ENCODE peak calls at places on chromosomes 16 and 17, in five cellular contexts. R, C, W, X and L are unnamed samples.

GRCh38 chr16:48053346-48053745 is 102.4 kb downstream of the ABCC12 start:
- DNase-seq in R (peak), C (no peak), W (no peak), X (no peak), L (peak)

GRCh38 chr17:51056813-51057510 is 63.7 kb downstream of the SPAG9 start:
- DNase-seq in R (peak), C (peak), W (peak), X (peak), L (peak)

GRCh38 chr17:67441052-67441738 is 64.1 kb downstream of the PITPNC1 start:
- DNase-seq in R (peak), C (peak), W (no peak), X (no peak), L (peak)

GRCh38 chr17:82297280-82297803 is 20.1 kb downstream of the CD7 start:
- DNase-seq in R (peak), C (no peak), W (peak), X (no peak), L (peak)

GRCh38 chr17:68461122-68461539 is 3.8 kb upstream of the WIPI1 start:
- DNase-seq in R (peak), C (no peak), W (no peak), X (no peak), L (no peak)

GRCh38 chr17:923633-924032 is 55.9 kb downstream of the NXN start:
- DNase-seq in R (no peak), C (no peak), W (no peak), X (no peak), L (no peak)

GRCh38 chr17:74259667-74260524 is 14.1 kb upstream of the DNAI2 start:
- DNase-seq in R (no peak), C (no peak), W (no peak), X (no peak), L (no peak)

GRCh38 chr16:78045865-78046581 is 23.7 kb downstream of the CLEC3A start:
- DNase-seq in R (peak), C (no peak), W (no peak), X (no peak), L (no peak)

GRCh38 chr17:27545562-27546229 is 85.3 kb upstream of the LGALS9 start:
- DNase-seq in R (peak), C (no peak), W (no peak), X (no peak), L (no peak)

GRCh38 chr17:80498242-80498919 is 22.0 kb upstream of the NPTX1 start:
- DNase-seq in R (peak), C (no peak), W (no peak), X (no peak), L (no peak)

GRCh38 chr17:14318906-14319205 is 18.0 kb downstream of the HS3ST3B1 start:
- DNase-seq in R (no peak), C (no peak), W (no peak), X (no peak), L (no peak)

GRCh38 chr17:65550075-65550635 is 11.3 kb downstream of the AXIN2 start:
- DNase-seq in R (no peak), C (no peak), W (no peak), X (no peak), L (peak)

GRCh38 chr17:2055494-2056220 is 754 bp downstream of the HIC1 start:
- DNase-seq in R (peak), C (no peak), W (no peak), X (no peak), L (no peak)

GRCh38 chr17:2053380-2054261 is 1.3 kb upstream of the HIC1 start:
- DNase-seq in R (peak), C (no peak), W (peak), X (no peak), L (peak)

GRCh38 chr17:2054262-2054739 is 602 bp upstream of the HIC1 start:
- DNase-seq in R (peak), C (no peak), W (no peak), X (no peak), L (peak)

GRCh38 chr17:2056221-2057129 is 1.6 kb downstream of the HIC1 start:
- DNase-seq in R (peak), C (no peak), W (no peak), X (no peak), L (no peak)

GRCh38 chr17:2054740-2055493 is at the start of gene HIC1:
- DNase-seq in R (peak), C (no peak), W (peak), X (no peak), L (no peak)
- TF ChIP-seq EZH2 in R (no peak), C (no peak), W (no peak), X (no peak), L (no peak)

GRCh38 chr16:1493746-1494094 is 560 bp downstream of the TELO2 start:
- DNase-seq in R (no peak), C (no peak), W (peak), X (no peak), L (no peak)
- H3K27ac ChIP-seq in R (peak), C (peak), W (no peak), X (no peak), L (no peak)

GRCh38 chr16:17414916-17415315 is 55.8 kb downstream of the XYLT1 start:
- DNase-seq in R (no peak), C (no peak), W (no peak), X (no peak), L (no peak)

GRCh38 chr16:17420821-17421220 is 49.9 kb downstream of the XYLT1 start:
- DNase-seq in R (no peak), C (no peak), W (no peak), X (no peak), L (no peak)

GRCh38 chr16:17419266-17419665 is 51.5 kb downstream of the XYLT1 start:
- DNase-seq in R (no peak), C (no peak), W (no peak), X (no peak), L (no peak)

GRCh38 chr16:17416461-17417221 is 54.1 kb downstream of the XYLT1 start:
- DNase-seq in R (peak), C (no peak), W (peak), X (no peak), L (no peak)

DNA sequence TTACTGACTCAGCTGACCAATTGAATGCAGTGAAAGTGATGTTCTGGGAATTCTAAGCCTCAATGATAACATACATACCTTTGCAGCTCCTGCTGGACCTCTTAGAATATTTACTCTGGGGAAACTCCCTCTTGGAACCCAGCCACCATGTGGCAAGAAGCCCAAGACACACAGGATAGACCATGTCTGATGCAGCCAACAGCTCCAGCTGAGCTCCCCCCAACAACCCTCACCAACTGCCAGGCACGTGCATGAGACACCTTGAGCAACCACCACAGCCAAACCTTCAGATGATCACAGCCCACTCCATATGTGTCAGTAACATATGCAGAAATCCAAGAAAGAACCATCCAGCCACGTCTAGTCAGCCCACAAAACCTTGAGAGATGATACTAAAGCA is 53.0 kb downstream of the XYLT1 start:
- DNase-seq in R (no peak), C (no peak), W (no peak), X (no peak), L (no peak)
- TF ChIP-seq EZH2 in R (no peak), C (no peak), W (no peak), X (no peak), L (no peak)

GRCh38 chr16:72983728-72984350 is 64.1 kb downstream of the ZFHX3 start:
- DNase-seq in R (no peak), C (no peak), W (peak), X (no peak), L (no peak)
- H3K27ac ChIP-seq in R (no peak), C (no peak), W (no peak), X (no peak), L (no peak)

GRCh38 chr17:76139261-76139752 is 1.7 kb downstream of the FOXJ1 start:
- DNase-seq in R (no peak), C (no peak), W (no peak), X (no peak), L (no peak)
- TF ChIP-seq EZH2 in R (peak), C (no peak), W (no peak), X (no peak), L (no peak)

DNA sequence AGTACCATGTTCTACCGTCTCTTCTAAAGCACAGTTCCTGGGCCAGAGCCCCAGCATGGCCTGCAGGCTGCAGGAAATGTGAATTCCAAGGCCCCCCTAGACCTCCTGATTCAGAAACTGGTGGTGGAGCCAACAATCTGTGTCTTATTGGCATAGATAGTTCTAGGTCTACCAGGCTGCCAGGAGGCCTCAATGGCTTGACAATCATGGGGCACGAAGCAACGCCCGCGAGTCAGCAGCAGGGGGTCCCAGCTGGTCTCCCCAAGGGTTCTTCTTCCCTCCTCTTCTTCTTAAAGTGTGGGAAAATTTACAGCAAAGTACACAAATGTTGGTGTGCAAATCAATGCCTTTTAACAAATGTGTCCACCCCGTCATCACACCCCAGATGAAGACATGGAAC is 33.3 kb upstream of the MPRIP start:
- DNase-seq in R (no peak), C (no peak), W (no peak), X (no peak), L (no peak)
- H3K27ac ChIP-seq in R (no peak), C (peak), W (no peak), X (no peak), L (peak)

DNA sequence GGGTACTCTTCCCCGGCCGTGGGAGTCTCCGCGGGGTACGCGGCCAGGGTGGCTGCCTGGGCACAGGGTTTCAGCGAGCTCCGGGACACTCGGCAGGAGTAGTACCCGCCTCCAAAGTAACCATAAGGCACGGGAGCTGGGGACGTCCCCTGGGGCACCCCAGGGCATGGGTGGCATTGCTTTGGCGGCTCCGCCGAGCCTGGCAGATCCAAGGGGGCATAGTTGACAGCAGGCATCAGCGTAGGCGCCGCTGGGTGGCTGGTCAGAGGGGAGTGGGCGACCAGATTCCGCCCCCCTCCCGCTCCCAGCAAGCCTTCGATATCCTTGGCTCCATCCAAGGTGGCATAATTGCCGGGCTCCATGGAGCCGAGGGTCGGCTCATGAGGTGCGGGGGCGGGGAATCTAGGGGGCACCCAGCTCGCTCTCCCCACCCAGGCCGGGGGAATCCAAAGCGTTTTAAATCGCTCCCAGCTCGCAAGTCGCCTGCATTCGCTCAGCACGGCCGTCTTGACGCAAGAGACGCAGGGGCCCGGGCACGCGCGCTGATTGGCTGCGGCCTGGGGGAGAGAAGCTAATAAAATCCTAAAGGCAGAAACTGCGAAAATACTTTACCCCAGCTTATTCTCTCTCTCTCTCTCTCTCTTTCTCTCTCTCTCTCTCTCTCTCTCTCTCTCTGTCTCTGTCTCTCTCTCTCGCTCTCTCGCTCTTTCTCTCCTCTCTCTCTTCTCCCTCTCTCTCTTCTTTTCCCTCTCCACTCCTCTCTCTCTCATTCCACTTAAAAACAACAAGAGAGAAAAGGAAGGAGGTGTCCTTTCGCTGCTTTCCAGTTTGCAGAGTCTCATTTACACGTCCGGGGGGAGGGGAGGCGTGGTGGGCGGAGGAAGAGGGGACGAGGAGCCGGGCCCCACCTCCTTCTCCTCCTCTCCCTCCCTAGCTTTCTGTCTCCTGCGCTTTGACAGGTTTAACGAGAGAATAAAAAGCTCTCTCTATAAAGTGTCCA is at the start of gene HOXB13:
- DNase-seq in R (peak), C (peak), W (peak), X (peak), L (no peak)
- TF ChIP-seq EZH2 in R (no peak), C (no peak), W (no peak), X (no peak), L (no peak)

GRCh38 chr17:17121162-17121561 is 78.9 kb downstream of the MPRIP start:
- DNase-seq in R (no peak), C (no peak), W (no peak), X (no peak), L (no peak)
- H3K27ac ChIP-seq in R (no peak), C (no peak), W (no peak), X (no peak), L (peak)

GRCh38 chr16:23182675-23183485 is at the start of gene SCNN1G:
- DNase-seq in R (no peak), C (no peak), W (peak), X (no peak), L (no peak)
- TF ChIP-seq EZH2 in R (peak), C (no peak), W (no peak), X (no peak), L (no peak)

GRCh38 chr16:71707199-71707598 is 17.3 kb downstream of the PHLPP2 start:
- DNase-seq in R (no peak), C (no peak), W (no peak), X (no peak), L (no peak)
- H3K27ac ChIP-seq in R (no peak), C (peak), W (no peak), X (no peak), L (peak)